ENCODE peak calls at places on chromosomes 13 and 19, in five cellular contexts. W is amygdala; F is HCEC 1CT; E is stimulated activated CD4-positive, alpha-beta T cell treated with anti-CD3 and anti-CD28 coated beads, Interleukin-1b, Interleukin-23, amount 100 ng/mL, for 24 hours; R is fibroblast of gingiva. Z is an unnamed sample.

GRCh38 chr13:27043013-27043412 is 128.6 kb downstream of the USP12 start:
- DNase-seq in W (peak), F (peak), E (no peak), R (peak), Z (peak)

GRCh38 chr13:111219306-111219705 is 101.1 kb upstream of the TEX29 start:
- DNase-seq in W (no peak), F (peak), E (no peak), R (peak), Z (no peak)

GRCh38 chr19:41701401-41702075 is 6.9 kb upstream of the CEACAM5 start:
- DNase-seq in W (no peak), F (no peak), E (no peak), R (no peak), Z (peak)

GRCh38 chr19:33278403-33279269 is 23.7 kb downstream of the CEBPA start:
- DNase-seq in W (no peak), F (no peak), E (no peak), R (no peak), Z (no peak)

GRCh38 chr19:3056454-3057016 is 5.8 kb downstream of the TLE5 start:
- DNase-seq in W (no peak), F (no peak), E (no peak), R (no peak), Z (no peak)

GRCh38 chr19:13974073-13974472 is 21.8 kb downstream of the DCAF15 start:
- DNase-seq in W (no peak), F (no peak), E (no peak), R (no peak), Z (no peak)

GRCh38 chr19:49019242-49019932 is 2.5 kb upstream of the LHB start:
- DNase-seq in W (no peak), F (peak), E (peak), R (no peak), Z (no peak)

GRCh38 chr13:33479066-33479465 is 193.5 kb upstream of the STARD13 start:
- DNase-seq in W (no peak), F (no peak), E (no peak), R (no peak), Z (no peak)

GRCh38 chr13:76086729-76087128 is 450.6 kb downstream of the LMO7 start:
- DNase-seq in W (no peak), F (no peak), E (no peak), R (no peak), Z (peak)

GRCh38 chr13:41267106-41267505 is 3.7 kb upstream of the MTRF1 start:
- DNase-seq in W (no peak), F (no peak), E (no peak), R (peak), Z (no peak)

GRCh38 chr19:15417699-15418098 is 1.1 kb downstream of the AKAP8L start:
- DNase-seq in W (no peak), F (peak), E (no peak), R (no peak), Z (peak)

GRCh38 chr19:11361037-11361770 is 6.0 kb downstream of the PLPPR2 start:
- DNase-seq in W (no peak), F (no peak), E (no peak), R (no peak), Z (peak)

GRCh38 chr19:3932931-3933810 is at the start of gene NMRK2:
- DNase-seq in W (no peak), F (no peak), E (no peak), R (no peak), Z (no peak)

GRCh38 chr19:35139618-35139943 is 957 bp downstream of the FXYD1 start:
- DNase-seq in W (no peak), F (no peak), E (no peak), R (no peak), Z (no peak)

GRCh38 chr13:51674276-51674675 is 90.0 kb downstream of the WDFY2 start:
- DNase-seq in W (no peak), F (no peak), E (no peak), R (no peak), Z (no peak)

GRCh38 chr13:54805743-54806142 is 1777.1 kb downstream of the OLFM4 start:
- DNase-seq in W (no peak), F (no peak), E (no peak), R (no peak), Z (no peak)

GRCh38 chr13:66036024-66036614 is 1194.0 kb downstream of the PCDH9 start:
- DNase-seq in W (no peak), F (no peak), E (no peak), R (no peak), Z (no peak)

GRCh38 chr13:99289674-99290337 is 17.4 kb downstream of the GPR183 start:
- DNase-seq in W (no peak), F (no peak), E (no peak), R (no peak), Z (no peak)

GRCh38 chr13:75180805-75181455 is 301.0 kb downstream of the TBC1D4 start:
- DNase-seq in W (no peak), F (peak), E (no peak), R (peak), Z (no peak)